ENCODE peak calls at places on chromosomes 4 and X, in seven cellular contexts. H is lung, T is prostate gland, P is spleen, D is adrenal gland, F is natural killer cell, N is MCF 10A. W is an unnamed sample.

GRCh38 chr4:104693601-104694201 is 199.0 kb upstream of the CXXC4 start:
- DNase-seq in D (no peak), H (no peak), P (no peak), T (no peak), N (peak; percentile 42), F (no peak), W (no peak)

GRCh38 chr4:43277003-43277402 is 384.5 kb downstream of the GRXCR1 start:
- DNase-seq in P (no peak), N (peak; percentile 35), D (no peak), H (no peak), T (no peak), F (no peak), W (no peak)

GRCh38 chr4:184962125-184962638 is 56.1 kb upstream of the HELT start:
- DNase-seq in F (no peak), D (no peak), N (no peak), P (no peak), H (no peak), T (no peak), W (peak; percentile 30)

GRCh38 chr4:185958094-185958493 is 110.9 kb upstream of the TLR3 start:
- DNase-seq in P (no peak), D (no peak), N (no peak), F (no peak), T (no peak), H (no peak), W (no peak)

GRCh38 chr4:4867745-4868505 is 8.5 kb downstream of the MSX1 start:
- DNase-seq in T (no peak), P (no peak), D (no peak), N (no peak), F (no peak), H (no peak), W (no peak)

GRCh38 chr4:169658196-169658595 is 37.8 kb downstream of the CLCN3 start:
- DNase-seq in T (no peak), F (no peak), H (no peak), P (no peak), D (no peak), N (no peak), W (no peak)

GRCh38 chr4:128341634-128342033 is 54.0 kb upstream of the PGRMC2 start:
- DNase-seq in D (no peak), H (no peak), T (no peak), P (no peak), F (no peak), N (no peak), W (no peak)

GRCh38 chrX:152892499-152892898 is 5.4 kb upstream of the ZNF185 start:
- DNase-seq in P (no peak), H (no peak), T (no peak), F (no peak), N (no peak), D (no peak), W (no peak)

GRCh38 chr4:102625232-102625930 is 124.2 kb downstream of the NFKB1 start:
- DNase-seq in H (no peak), P (peak; percentile 84), N (peak; percentile 44), D (peak; percentile 31), F (peak; percentile 41), T (no peak), W (no peak)

GRCh38 chrX:1593286-1594271 is 2.2 kb downstream of the AKAP17A start:
- DNase-seq in H (no peak), N (no peak), P (peak; percentile 86), D (peak; percentile 50), T (no peak), F (peak; percentile 13), W (peak; percentile 83)

GRCh38 chr4:64520393-64520792 is 111.1 kb upstream of the TECRL start:
- DNase-seq in F (no peak), D (no peak), T (no peak), H (no peak), P (no peak), N (no peak), W (no peak)

GRCh38 chr4:3276961-3277360 is 15.9 kb upstream of the RGS12 start:
- DNase-seq in H (no peak), T (no peak), N (no peak), F (no peak), D (peak; percentile 24), P (no peak), W (peak; percentile 63)

GRCh38 chr4:56055027-56055976 is 106.6 kb downstream of the CEP135 start:
- DNase-seq in P (no peak), D (no peak), H (no peak), N (no peak), T (no peak), F (no peak), W (no peak)

GRCh38 chrX:17028381-17028780 is 81.9 kb downstream of the REPS2 start:
- DNase-seq in H (no peak), N (no peak), D (no peak), P (no peak), T (no peak), F (no peak), W (no peak)

GRCh38 chrX:38803286-38803608 is 2.0 kb downstream of the MID1IP1 start:
- DNase-seq in T (no peak), D (no peak), F (no peak), P (no peak), N (no peak), H (no peak), W (no peak)

GRCh38 chr4:110091426-110091825 is 107.0 kb downstream of the ELOVL6 start:
- DNase-seq in F (no peak), T (no peak), H (no peak), D (no peak), N (peak; percentile 50), P (no peak), W (no peak)

GRCh38 chr4:102564399-102564921 is 63.3 kb downstream of the NFKB1 start:
- DNase-seq in N (peak; percentile 24), P (no peak), D (no peak), F (no peak), T (no peak), H (no peak), W (no peak)

GRCh38 chr4:106266201-106266600 is 49.8 kb downstream of the TBCK start:
- DNase-seq in T (no peak), F (no peak), N (peak; percentile 52), H (no peak), D (no peak), P (no peak), W (no peak)

GRCh38 chr4:40055379-40055872 is 1.2 kb upstream of the N4BP2 start:
- DNase-seq in H (no peak), F (no peak), D (no peak), T (no peak), N (no peak), P (no peak), W (no peak)

GRCh38 chrX:63743596-63743995 is 41.4 kb downstream of the ARHGEF9 start:
- DNase-seq in F (no peak), N (no peak), T (no peak), D (no peak), H (no peak), P (no peak), W (no peak)

GRCh38 chr4:8913121-8913857 is 41.6 kb upstream of the HMX1 start:
- DNase-seq in D (peak; percentile 6), T (peak; percentile 1), H (no peak), F (no peak), P (peak; percentile 65), N (no peak), W (peak; percentile 70)

GRCh38 chrX:100817340-100817739 is 2.9 kb upstream of the CSTF2 start:
- DNase-seq in F (no peak), H (no peak), P (no peak), D (no peak), T (no peak), N (no peak), W (no peak)

GRCh38 chrX:100819534-100819836 is 706 bp upstream of the CSTF2 start:
- DNase-seq in F (no peak), T (no peak), H (no peak), N (no peak), P (peak; percentile 78), D (no peak), W (no peak)

DNA sequence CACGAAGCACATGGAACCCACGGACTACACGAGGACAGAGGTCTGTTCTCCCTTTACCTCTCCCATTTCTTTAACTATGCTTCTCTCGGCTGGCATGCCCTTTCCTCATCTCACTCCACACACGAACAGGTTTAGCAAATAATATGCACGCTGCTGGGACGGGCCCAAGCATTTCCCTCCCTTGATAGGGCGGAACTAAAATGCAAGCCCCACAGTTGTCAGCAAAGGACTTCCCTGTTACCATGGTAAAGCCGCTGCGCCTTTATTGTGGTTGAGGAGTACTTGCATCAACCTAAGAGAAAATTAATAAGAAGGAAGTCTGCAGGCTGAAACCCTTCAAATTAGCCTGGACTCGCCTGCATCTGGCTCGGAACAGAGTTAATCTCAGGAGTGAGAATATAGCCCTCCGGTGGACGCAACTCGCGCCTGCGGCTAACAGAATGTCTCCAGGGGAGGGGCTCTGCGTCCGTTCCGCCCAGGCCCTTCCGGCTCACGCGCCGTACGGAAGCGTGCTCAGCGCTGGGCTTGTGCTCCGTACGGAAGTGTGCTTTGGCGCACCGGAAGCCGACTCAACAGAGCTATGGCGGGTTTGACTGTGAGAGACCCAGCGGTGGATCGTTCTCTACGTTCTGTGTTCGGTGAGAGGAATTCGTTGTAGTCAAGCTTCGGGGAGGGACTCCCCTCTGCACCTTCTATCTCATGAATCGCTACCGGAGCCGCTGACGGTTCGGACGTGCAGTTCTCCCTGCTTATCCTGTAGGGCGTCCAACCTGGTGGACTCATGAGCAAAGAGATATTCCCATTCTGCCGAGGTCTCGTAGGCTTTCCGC is at the start of gene CSTF2:
- DNase-seq in D (peak; percentile 75), N (peak; percentile 75), F (peak; percentile 68), H (peak; percentile 80), P (peak; percentile 95), T (peak; percentile 64), W (peak; percentile 91)
- TF ChIP-seq CTCF in D (peak; percentile 33), N (no peak), F (no peak), H (no peak), P (peak; percentile 25), T (no peak), W (no peak)

GRCh38 chr4:26320159-26320452 is 708 bp upstream of the RBPJ start:
- DNase-seq in T (no peak), D (no peak), N (no peak), F (peak; percentile 49), H (no peak), P (no peak), W (no peak)
- TF ChIP-seq CTCF in T (no peak), D (no peak), N (no peak), F (no peak), H (no peak), P (no peak), W (peak; percentile 0)

GRCh38 chr4:88054909-88055308 is 47.5 kb downstream of the PKD2 start:
- DNase-seq in H (no peak), T (peak; percentile 32), N (peak; percentile 40), F (no peak), P (no peak), D (peak; percentile 38), W (no peak)
- TF ChIP-seq CTCF in H (peak; percentile 9), T (no peak), N (peak; percentile 31), F (no peak), P (no peak), D (peak; percentile 62), W (peak; percentile 49)

GRCh38 chr4:158581161-158581560 is 59.5 kb downstream of the RXFP1 start:
- DNase-seq in H (no peak), T (no peak), P (no peak), D (no peak), N (peak; percentile 6), F (no peak), W (no peak)

GRCh38 chr4:158580064-158580463 is 58.4 kb downstream of the RXFP1 start:
- DNase-seq in D (no peak), P (no peak), H (no peak), N (no peak), T (no peak), F (no peak), W (no peak)

GRCh38 chr4:158572608-158573007 is 50.9 kb downstream of the RXFP1 start:
- DNase-seq in P (no peak), T (no peak), D (no peak), F (no peak), H (no peak), N (no peak), W (no peak)

GRCh38 chr4:158578476-158578875 is 56.8 kb downstream of the RXFP1 start:
- DNase-seq in P (no peak), H (no peak), T (no peak), N (peak; percentile 55), F (no peak), D (no peak), W (no peak)
- TF ChIP-seq CTCF in P (no peak), H (peak; percentile 12), T (no peak), N (peak; percentile 48), F (no peak), D (no peak), W (peak; percentile 53)